ENCODE peak calls at places on chromosomes 11 and 22, in seven cellular contexts. T is activated CD4-positive, CD25-positive, alpha-beta regulatory T cell; M is EH; X is AG04450; O is fibroblast of mammary gland; G is mammary epithelial cell; Q is hepatocyte. C is an unnamed sample.
A peak's percentile ranks its signal among the peaks of the same experiment; 100 is the strongest.

GRCh38 chr11:78744202-78744601 is 169.5 kb upstream of the NARS2 start:
- DNase-seq in T (no peak), M (no peak), X (no peak), O (no peak), G (peak; percentile 12), Q (no peak), C (no peak)

GRCh38 chr22:39908121-39908520 is 7.2 kb downstream of the GRAP2 start:
- DNase-seq in T (no peak), M (no peak), X (no peak), O (no peak), G (no peak), Q (no peak), C (no peak)

GRCh38 chr11:6229911-6230310 is 4.5 kb downstream of the FHIP1B start:
- DNase-seq in T (no peak), M (no peak), X (no peak), O (no peak), G (no peak), Q (peak; percentile 63), C (no peak)

GRCh38 chr11:66335531-66336233 is 552 bp downstream of the RIN1 start:
- DNase-seq in T (no peak), M (peak; percentile 81), X (no peak), O (peak; percentile 69), G (peak; percentile 50), Q (peak; percentile 49), C (no peak)

GRCh38 chr22:20116376-20116950 is 559 bp downstream of the RANBP1 start:
- DNase-seq in T (no peak), M (no peak), X (no peak), O (no peak), G (no peak), Q (peak; percentile 31), C (no peak)

GRCh38 chr22:49933236-49933921 is 14.9 kb downstream of the CRELD2 start:
- DNase-seq in T (no peak), M (no peak), X (no peak), O (peak; percentile 25), G (no peak), Q (peak; percentile 34), C (no peak)

GRCh38 chr22:27949421-27949820 is 30.4 kb upstream of the PITPNB start:
- DNase-seq in T (no peak), M (no peak), X (no peak), O (no peak), G (no peak), Q (no peak), C (no peak)

GRCh38 chr22:44337658-44338004 is 24.9 kb upstream of the SHISAL1 start:
- DNase-seq in T (no peak), M (peak; percentile 74), X (peak; percentile 29), O (peak; percentile 66), G (peak; percentile 52), Q (peak; percentile 80), C (no peak)

GRCh38 chr11:62556872-62557631 is 10.4 kb upstream of the AHNAK start:
- DNase-seq in T (no peak), M (peak; percentile 13), X (no peak), O (no peak), G (no peak), Q (no peak), C (no peak)

GRCh38 chr11:37061426-37061825 is 463.4 kb upstream of the RAG2 start:
- DNase-seq in T (no peak), M (no peak), X (no peak), O (no peak), G (no peak), Q (no peak), C (no peak)

GRCh38 chr22:21951931-21952465 is 650 bp downstream of the PPM1F start:
- DNase-seq in T (no peak), M (peak; percentile 58), X (peak; percentile 6), O (peak; percentile 39), G (peak; percentile 44), Q (peak; percentile 68), C (no peak)

GRCh38 chr11:127042445-127042844 is 41.9 kb upstream of the KIRREL3 start:
- DNase-seq in T (no peak), M (peak; percentile 83), X (peak; percentile 16), O (peak; percentile 15), G (peak; percentile 5), Q (no peak), C (no peak)

GRCh38 chr11:120324932-120325810 is at the start of gene TLCD5:
- DNase-seq in T (no peak), M (peak; percentile 69), X (no peak), O (peak; percentile 58), G (peak; percentile 60), Q (peak; percentile 88), C (no peak)

GRCh38 chr11:2739531-2740274 is 39.9 kb upstream of the KCNQ1OT1 start:
- DNase-seq in T (no peak), M (no peak), X (no peak), O (no peak), G (no peak), Q (no peak), C (no peak)

GRCh38 chr11:102794382-102794781 is 3.6 kb downstream of the MMP1 start:
- DNase-seq in T (no peak), M (peak; percentile 66), X (no peak), O (peak; percentile 41), G (peak; percentile 30), Q (peak; percentile 34), C (no peak)